ENCODE peak calls at places on chromosomes 5 and 9, in seven cellular contexts. J is colonic mucosa; Q is CD4-positive, CD25-positive, alpha-beta regulatory T cell; R is A549; S is dorsolateral prefrontal cortex; Y is substantia nigra; W is heart right ventricle. X is an unnamed sample.

GRCh38 chr5:16539169-16539666 is 73.6 kb upstream of the ZNF622 start:
- DNase-seq in J (peak; percentile 77), Q (no peak), R (peak; percentile 65), S (peak; percentile 44), Y (no peak), W (peak; percentile 73), X (no peak)

GRCh38 chr5:22896155-22896554 is 43.0 kb upstream of the CDH12 start:
- DNase-seq in J (no peak), Q (no peak), R (no peak), S (no peak), Y (no peak), W (no peak), X (no peak)

GRCh38 chr9:99511723-99512122 is 289.6 kb downstream of the SEC61B start:
- DNase-seq in J (no peak), Q (no peak), R (no peak), S (no peak), Y (no peak), W (no peak), X (no peak)

GRCh38 chr5:172793577-172794488 is 22.8 kb upstream of the DUSP1 start:
- DNase-seq in J (no peak), Q (no peak), R (no peak), S (no peak), Y (no peak), W (no peak), X (no peak)

GRCh38 chr5:119302916-119303897 is 52.6 kb upstream of the TNFAIP8 start:
- DNase-seq in J (no peak), Q (peak; percentile 45), R (peak; percentile 65), S (no peak), Y (no peak), W (no peak), X (no peak)

GRCh38 chr5:119074419-119074818 is 3.5 kb downstream of the DMXL1 start:
- DNase-seq in J (no peak), Q (peak; percentile 11), R (no peak), S (no peak), Y (no peak), W (no peak), X (no peak)

GRCh38 chr9:35842020-35842745 is 13.2 kb downstream of the TMEM8B start:
- DNase-seq in J (no peak), Q (no peak), R (no peak), S (no peak), Y (no peak), W (no peak), X (no peak)

GRCh38 chr9:97406620-97407177 is 5.2 kb upstream of the TDRD7 start:
- DNase-seq in J (no peak), Q (no peak), R (no peak), S (no peak), Y (no peak), W (no peak), X (no peak)

GRCh38 chr5:154273028-154273617 is 82.6 kb downstream of the GALNT10 start:
- DNase-seq in J (peak; percentile 39), Q (peak; percentile 65), R (no peak), S (no peak), Y (no peak), W (no peak), X (no peak)

GRCh38 chr5:10595678-10596309 is 31.9 kb downstream of the ANKRD33B start:
- DNase-seq in J (peak; percentile 33), Q (peak; percentile 78), R (peak; percentile 92), S (no peak), Y (no peak), W (no peak), X (no peak)

GRCh38 chr9:3571500-3571899 is 45.7 kb upstream of the RFX3 start:
- DNase-seq in J (no peak), Q (no peak), R (no peak), S (no peak), Y (no peak), W (no peak), X (no peak)

GRCh38 chr9:33248606-33249005 is 8.6 kb downstream of the SPINK4 start:
- DNase-seq in J (no peak), Q (no peak), R (no peak), S (no peak), Y (no peak), W (no peak), X (no peak)

GRCh38 chr5:146447734-146448380 is 724 bp downstream of the TCERG1 start:
- DNase-seq in J (peak; percentile 41), Q (peak; percentile 69), R (no peak), S (no peak), Y (no peak), W (no peak), X (no peak)

GRCh38 chr9:124259273-124260078 is 1.7 kb downstream of the NEK6 start:
- DNase-seq in J (peak; percentile 92), Q (no peak), R (peak; percentile 77), S (no peak), Y (no peak), W (peak; percentile 68), X (no peak)

GRCh38 chr5:6715271-6715670 is 2.0 kb downstream of the TENT4A start:
- DNase-seq in J (peak; percentile 16), Q (no peak), R (no peak), S (no peak), Y (no peak), W (no peak), X (no peak)

GRCh38 chr5:6717247-6717646 is 4.0 kb downstream of the TENT4A start:
- DNase-seq in J (peak; percentile 11), Q (no peak), R (no peak), S (no peak), Y (no peak), W (no peak), X (no peak)

GRCh38 chr5:6715758-6716633 is 2.8 kb downstream of the TENT4A start:
- DNase-seq in J (peak; percentile 21), Q (peak; percentile 85), R (no peak), S (no peak), Y (no peak), W (no peak), X (no peak)

GRCh38 chr5:6717687-6718086 is 4.5 kb downstream of the TENT4A start:
- DNase-seq in J (peak; percentile 14), Q (no peak), R (no peak), S (no peak), Y (no peak), W (no peak), X (no peak)

DNA sequence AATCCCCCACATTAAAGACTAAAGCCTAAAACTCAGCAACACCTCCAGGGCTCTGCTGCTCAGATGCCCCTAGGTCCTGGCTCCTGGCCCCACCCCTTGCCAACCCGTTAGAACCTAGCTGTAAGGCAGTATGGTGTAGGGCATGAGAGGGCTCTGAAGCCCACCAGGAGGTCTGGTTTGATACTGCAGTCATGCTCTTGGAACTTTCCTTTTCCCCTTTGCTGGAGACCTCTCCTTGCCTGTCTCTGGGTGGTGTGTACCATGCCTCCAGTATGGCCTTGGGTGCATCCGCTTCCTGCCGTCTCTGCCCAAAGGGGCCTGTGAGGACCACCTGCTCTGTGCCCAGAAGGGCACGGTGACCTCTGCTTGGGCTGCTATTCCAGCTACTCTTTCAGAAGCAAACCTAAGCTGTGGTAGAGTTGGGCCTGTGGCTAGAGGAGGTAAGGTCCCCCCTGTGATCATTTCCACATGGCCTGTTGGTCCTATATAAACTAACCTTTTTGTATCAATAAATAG is 3.5 kb downstream of the TENT4A start:
- DNase-seq in J (peak; percentile 14), Q (no peak), R (no peak), S (no peak), Y (no peak), W (no peak), X (no peak)
- H3K27ac ChIP-seq in J (no peak overlapping the region), Q (peak overlapping the region; percentile 70), R (no peak overlapping the region), S (no peak overlapping the region), Y (no peak overlapping the region), W (no peak overlapping the region), X (no peak overlapping the region)

GRCh38 chr5:67581203-67581602 is 384.6 kb upstream of the CD180 start:
- DNase-seq in J (no peak), Q (no peak), R (no peak), S (no peak), Y (no peak), W (no peak), X (no peak)

GRCh38 chr5:67577424-67577823 is 380.8 kb upstream of the CD180 start:
- DNase-seq in J (no peak), Q (no peak), R (no peak), S (no peak), Y (no peak), W (no peak), X (no peak)

GRCh38 chr5:67578011-67578410 is 381.4 kb upstream of the CD180 start:
- DNase-seq in J (no peak), Q (no peak), R (no peak), S (no peak), Y (no peak), W (no peak), X (no peak)

GRCh38 chr5:67575087-67575486 is 378.5 kb upstream of the CD180 start:
- DNase-seq in J (no peak), Q (no peak), R (no peak), S (no peak), Y (no peak), W (no peak), X (no peak)

GRCh38 chr5:67576112-67576511 is 379.5 kb upstream of the CD180 start:
- DNase-seq in J (no peak), Q (no peak), R (no peak), S (no peak), Y (no peak), W (no peak), X (no peak)
- H3K27ac ChIP-seq in J (no peak overlapping the region), Q (no peak overlapping the region), R (no peak overlapping the region), S (no peak overlapping the region), Y (no peak overlapping the region), W (no peak overlapping the region), X (no peak overlapping the region)

DNA sequence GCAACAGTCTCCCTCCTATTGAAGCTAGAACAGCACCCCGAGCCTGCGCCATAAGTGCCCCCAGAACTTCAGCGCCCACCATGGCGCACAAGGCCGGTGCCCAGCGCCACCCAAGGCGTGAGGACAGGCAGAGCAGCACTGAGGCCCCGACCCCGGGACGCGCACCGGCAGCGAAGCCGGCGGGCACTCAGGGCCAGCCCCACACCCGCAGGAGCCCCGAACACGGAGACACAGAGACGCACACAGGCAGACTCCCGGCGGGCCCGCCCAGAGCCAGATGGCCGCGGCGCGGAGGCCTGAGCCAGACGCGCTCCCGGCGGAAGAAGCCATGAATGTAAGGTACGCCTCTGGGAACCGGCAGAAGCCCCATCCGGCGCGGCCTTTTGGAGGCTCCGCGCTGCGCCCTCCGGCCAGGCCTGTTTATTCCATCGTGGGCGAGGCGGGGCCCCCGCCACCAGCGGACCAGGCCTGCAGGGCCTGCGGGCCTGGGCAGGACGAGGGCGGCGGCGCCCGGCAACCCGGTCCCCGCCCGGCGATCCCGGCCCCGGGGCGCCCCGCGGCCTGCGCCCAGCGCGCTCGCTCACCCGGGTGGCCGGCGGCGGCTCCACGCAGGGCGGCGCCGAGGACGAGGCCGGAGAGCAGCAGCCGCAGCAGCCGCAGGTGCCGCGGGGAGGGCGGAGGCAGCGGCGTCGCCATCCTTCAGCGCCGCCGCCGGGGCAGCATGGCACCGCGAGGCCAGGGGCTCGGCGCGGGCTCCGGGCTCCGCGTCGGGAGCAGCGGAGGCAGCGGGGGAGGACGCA is 483 bp downstream of the NPDC1 start:
- DNase-seq in J (peak; percentile 47), Q (peak; percentile 49), R (no peak), S (peak; percentile 73), Y (no peak), W (peak; percentile 55), X (no peak)
- H3K27ac ChIP-seq in J (peak overlapping the region; percentile 64), Q (no peak overlapping the region), R (peak overlapping the region; percentile 77), S (peak overlapping the region; percentile 84), Y (peak overlapping the region; percentile 45), W (peak overlapping the region; percentile 87), X (peak overlapping the region; percentile 44)

GRCh38 chr5:175365866-175366265 is 78.1 kb downstream of the DRD1 start:
- DNase-seq in J (no peak), Q (no peak), R (no peak), S (no peak), Y (no peak), W (no peak), X (no peak)
- H3K27ac ChIP-seq in J (no peak overlapping the region), Q (no peak overlapping the region), R (no peak overlapping the region), S (no peak overlapping the region), Y (no peak overlapping the region), W (no peak overlapping the region), X (no peak overlapping the region)

X was measured in caudate nucleus.